ENCODE peak calls at places on chromosomes 5 and 9, in six cellular contexts. One of them, this sample, is unnamed.

GRCh38 chr9:137984005-137984404 is 106.4 kb downstream of the CACNA1B start:
- DNase-seq in ascending aorta: no peak
- DNase-seq in GM23338: no peak
- DNase-seq in RWPE1: no peak
- DNase-seq in A549: no peak
- DNase-seq in endothelial cell: no peak
- DNase-seq in this sample: no peak

GRCh38 chr5:157918811-157919742 is 60.1 kb upstream of the CLINT1 start:
- DNase-seq in RWPE1: no peak
- DNase-seq in ascending aorta: no peak
- DNase-seq in A549: no peak
- DNase-seq in endothelial cell: no peak
- DNase-seq in GM23338: no peak
- DNase-seq in this sample: no peak

GRCh38 chr5:138833726-138834480 is 41.2 kb downstream of the LRRTM2 start:
- DNase-seq in ascending aorta: no peak
- DNase-seq in GM23338: peak; percentile 46
- DNase-seq in endothelial cell: no peak
- DNase-seq in RWPE1: no peak
- DNase-seq in A549: no peak
- DNase-seq in this sample: no peak

GRCh38 chr5:52837068-52837467 is 49.4 kb downstream of the ITGA1 start:
- DNase-seq in GM23338: peak; percentile 3
- DNase-seq in A549: no peak
- DNase-seq in endothelial cell: no peak
- DNase-seq in RWPE1: no peak
- DNase-seq in ascending aorta: no peak
- DNase-seq in this sample: no peak

GRCh38 chr9:108049671-108050494 is 560.3 kb upstream of the KLF4 start:
- DNase-seq in A549: no peak
- DNase-seq in RWPE1: no peak
- DNase-seq in GM23338: no peak
- DNase-seq in endothelial cell: no peak
- DNase-seq in ascending aorta: no peak
- DNase-seq in this sample: no peak

GRCh38 chr5:40667171-40667663 is 12.5 kb upstream of the PTGER4 start:
- DNase-seq in RWPE1: no peak
- DNase-seq in endothelial cell: no peak
- DNase-seq in ascending aorta: no peak
- DNase-seq in GM23338: no peak
- DNase-seq in A549: no peak
- DNase-seq in this sample: no peak

GRCh38 chr5:153749941-153750340 is 259.5 kb downstream of the GRIA1 start:
- DNase-seq in GM23338: no peak
- DNase-seq in endothelial cell: no peak
- DNase-seq in A549: no peak
- DNase-seq in RWPE1: no peak
- DNase-seq in ascending aorta: no peak
- DNase-seq in this sample: no peak

GRCh38 chr5:156119692-156120091 is 207.3 kb upstream of the SGCD start:
- DNase-seq in endothelial cell: no peak
- DNase-seq in ascending aorta: no peak
- DNase-seq in GM23338: no peak
- DNase-seq in RWPE1: no peak
- DNase-seq in A549: no peak
- DNase-seq in this sample: no peak

GRCh38 chr9:5920860-5921328 is 30.2 kb downstream of the MLANA start:
- DNase-seq in RWPE1: no peak
- DNase-seq in ascending aorta: no peak
- DNase-seq in endothelial cell: no peak
- DNase-seq in GM23338: no peak
- DNase-seq in A549: no peak
- DNase-seq in this sample: no peak

GRCh38 chr9:112112941-112113399 is 62.1 kb downstream of the SUSD1 start:
- DNase-seq in GM23338: peak; percentile 78
- DNase-seq in endothelial cell: no peak
- DNase-seq in RWPE1: peak; percentile 86
- DNase-seq in ascending aorta: no peak
- DNase-seq in A549: peak; percentile 51
- DNase-seq in this sample: peak; percentile 53

GRCh38 chr5:14469485-14470377 is 111.9 kb upstream of the OTULINL start:
- DNase-seq in ascending aorta: no peak
- DNase-seq in RWPE1: no peak
- DNase-seq in endothelial cell: no peak
- DNase-seq in A549: no peak
- DNase-seq in GM23338: no peak
- DNase-seq in this sample: no peak

GRCh38 chr5:93578179-93578812 is 2.7 kb downstream of the NR2F1-AS1 start:
- DNase-seq in A549: no peak
- DNase-seq in endothelial cell: no peak
- DNase-seq in ascending aorta: no peak
- DNase-seq in RWPE1: no peak
- DNase-seq in GM23338: peak; percentile 30
- DNase-seq in this sample: no peak

GRCh38 chr5:178206166-178207101 is 2.1 kb downstream of the HNRNPAB start:
- DNase-seq in endothelial cell: no peak
- DNase-seq in ascending aorta: no peak
- DNase-seq in A549: no peak
- DNase-seq in GM23338: no peak
- DNase-seq in RWPE1: no peak
- DNase-seq in this sample: no peak

GRCh38 chr5:132504746-132505145 is 14.2 kb upstream of the IRF1 start:
- DNase-seq in A549: no peak
- DNase-seq in ascending aorta: no peak
- DNase-seq in endothelial cell: no peak
- DNase-seq in GM23338: no peak
- DNase-seq in RWPE1: no peak
- DNase-seq in this sample: no peak

GRCh38 chr5:164319161-164319560 is 813.7 kb downstream of the MAT2B start:
- DNase-seq in ascending aorta: no peak
- DNase-seq in RWPE1: no peak
- DNase-seq in GM23338: no peak
- DNase-seq in A549: no peak
- DNase-seq in endothelial cell: no peak
- DNase-seq in this sample: no peak

GRCh38 chr5:83718195-83718825 is 2.3 kb downstream of the HAPLN1 start:
- DNase-seq in endothelial cell: peak; percentile 48
- DNase-seq in RWPE1: peak; percentile 72
- DNase-seq in ascending aorta: no peak
- DNase-seq in GM23338: peak; percentile 90
- DNase-seq in A549: peak; percentile 62
- DNase-seq in this sample: no peak

GRCh38 chr9:132408521-132408920 is 1.5 kb upstream of the CFAP77 start:
- DNase-seq in RWPE1: no peak
- DNase-seq in A549: no peak
- DNase-seq in ascending aorta: no peak
- DNase-seq in endothelial cell: no peak
- DNase-seq in GM23338: no peak
- DNase-seq in this sample: no peak

GRCh38 chr9:80242022-80242421 is 670.3 kb downstream of the TLE4 start:
- DNase-seq in A549: no peak
- DNase-seq in GM23338: no peak
- DNase-seq in ascending aorta: no peak
- DNase-seq in RWPE1: peak; percentile 24
- DNase-seq in endothelial cell: no peak
- DNase-seq in this sample: no peak

GRCh38 chr9:125106285-125106893 is 36.9 kb downstream of the SCAI start:
- DNase-seq in RWPE1: no peak
- DNase-seq in A549: no peak
- DNase-seq in GM23338: no peak
- DNase-seq in ascending aorta: no peak
- DNase-seq in endothelial cell: no peak
- DNase-seq in this sample: no peak

GRCh38 chr5:40689442-40689841 is 9.7 kb downstream of the PTGER4 start:
- DNase-seq in ascending aorta: no peak
- DNase-seq in RWPE1: peak; percentile 87
- DNase-seq in A549: peak; percentile 79
- DNase-seq in endothelial cell: no peak
- DNase-seq in GM23338: no peak
- DNase-seq in this sample: peak; percentile 76

GRCh38 chr9:118059520-118060278 is 355.5 kb downstream of the TLR4 start:
- DNase-seq in GM23338: peak; percentile 77
- DNase-seq in ascending aorta: no peak
- DNase-seq in A549: no peak
- DNase-seq in RWPE1: peak; percentile 8
- DNase-seq in endothelial cell: peak; percentile 39
- DNase-seq in this sample: no peak

GRCh38 chr9:78029601-78030552 is 1.7 kb downstream of the GNAQ start:
- DNase-seq in ascending aorta: no peak
- DNase-seq in GM23338: peak; percentile 40
- DNase-seq in RWPE1: peak; percentile 33
- DNase-seq in endothelial cell: no peak
- DNase-seq in A549: peak; percentile 18
- DNase-seq in this sample: no peak

GRCh38 chr5:177117441-177118045 is 16.0 kb upstream of the NSD1 start:
- DNase-seq in A549: no peak
- DNase-seq in ascending aorta: no peak
- DNase-seq in endothelial cell: no peak
- DNase-seq in RWPE1: no peak
- DNase-seq in GM23338: no peak
- DNase-seq in this sample: no peak

GRCh38 chr9:84668204-84669007 is 1.1 kb upstream of the NTRK2 start:
- DNase-seq in GM23338: peak; percentile 88
- DNase-seq in ascending aorta: no peak
- DNase-seq in A549: peak; percentile 67
- DNase-seq in endothelial cell: peak; percentile 92
- DNase-seq in RWPE1: peak; percentile 83
- DNase-seq in this sample: no peak

GRCh38 chr9:114906922-114907571 is 23.3 kb downstream of the TNFSF8 start:
- DNase-seq in A549: peak; percentile 49
- DNase-seq in RWPE1: peak; percentile 56
- DNase-seq in ascending aorta: no peak
- DNase-seq in GM23338: peak; percentile 91
- DNase-seq in endothelial cell: peak; percentile 62
- DNase-seq in this sample: no peak

GRCh38 chr9:116520218-116520617 is 166.9 kb upstream of the TRIM32 start:
- DNase-seq in RWPE1: no peak
- DNase-seq in endothelial cell: no peak
- DNase-seq in ascending aorta: no peak
- DNase-seq in GM23338: no peak
- DNase-seq in A549: no peak
- DNase-seq in this sample: no peak
- TF ChIP-seq CTCF in RWPE1: no peak
- TF ChIP-seq CTCF in endothelial cell: no peak
- TF ChIP-seq CTCF in ascending aorta: no peak
- TF ChIP-seq CTCF in GM23338: no peak
- TF ChIP-seq CTCF in A549: no peak
- TF ChIP-seq CTCF in this sample: no peak

DNA sequence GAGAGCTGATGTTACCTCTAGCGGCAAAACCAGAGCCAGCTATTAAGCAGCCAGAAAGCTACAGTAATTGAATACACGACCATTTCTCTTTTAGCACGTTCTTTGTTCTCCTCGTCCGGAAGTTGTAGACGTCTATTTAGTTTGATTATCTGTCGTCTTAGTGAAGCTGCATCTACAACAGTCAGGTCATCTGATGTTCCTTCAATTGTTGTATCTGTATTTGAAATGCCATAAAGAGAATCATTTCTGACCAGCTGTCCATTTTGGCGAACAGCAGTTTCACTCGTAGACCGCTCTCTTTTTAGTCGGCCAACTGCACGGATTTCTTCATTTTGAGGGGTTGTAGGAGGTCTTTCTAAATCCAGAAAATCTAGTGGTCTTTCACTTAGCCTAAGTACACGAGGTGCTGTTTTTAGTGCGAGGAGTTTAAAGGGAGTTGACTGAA is 12.6 kb downstream of the PDE6A start:
- DNase-seq in endothelial cell: no peak
- DNase-seq in GM23338: no peak
- DNase-seq in RWPE1: no peak
- DNase-seq in ascending aorta: no peak
- DNase-seq in A549: no peak
- DNase-seq in this sample: no peak
- TF ChIP-seq CTCF in endothelial cell: no peak
- TF ChIP-seq CTCF in GM23338: no peak
- TF ChIP-seq CTCF in RWPE1: no peak
- TF ChIP-seq CTCF in ascending aorta: no peak
- TF ChIP-seq CTCF in A549: no peak
- TF ChIP-seq CTCF in this sample: no peak

GRCh38 chr9:98916660-98917059 is 27.0 kb upstream of the COL15A1 start:
- DNase-seq in ascending aorta: no peak
- DNase-seq in RWPE1: no peak
- DNase-seq in A549: no peak
- DNase-seq in GM23338: peak; percentile 73
- DNase-seq in endothelial cell: peak; percentile 39
- DNase-seq in this sample: no peak
- TF ChIP-seq CTCF in ascending aorta: no peak
- TF ChIP-seq CTCF in RWPE1: no peak
- TF ChIP-seq CTCF in A549: no peak
- TF ChIP-seq CTCF in GM23338: no peak
- TF ChIP-seq CTCF in endothelial cell: no peak
- TF ChIP-seq CTCF in this sample: no peak

DNA sequence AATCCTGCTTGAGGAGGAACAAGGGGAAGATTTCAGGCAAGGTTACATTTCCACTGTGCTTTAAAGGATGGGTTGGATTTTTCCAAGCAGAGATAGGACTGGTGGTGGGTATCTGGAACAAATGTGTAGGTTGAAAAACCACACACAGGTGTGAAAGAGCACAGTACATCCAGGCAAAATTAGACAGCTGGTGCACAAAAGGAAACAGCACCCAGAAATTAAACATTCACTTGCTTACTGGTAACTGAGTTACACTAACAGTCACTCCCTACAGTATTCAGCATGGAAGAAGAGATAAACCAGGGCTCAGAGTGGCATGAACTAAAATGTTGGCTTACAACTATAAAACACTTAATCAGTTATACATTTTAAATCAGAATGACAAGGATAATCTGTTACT is 81.5 kb upstream of the RASEF start:
- DNase-seq in RWPE1: no peak
- DNase-seq in A549: no peak
- DNase-seq in ascending aorta: no peak
- DNase-seq in endothelial cell: no peak
- DNase-seq in GM23338: no peak
- DNase-seq in this sample: no peak
- TF ChIP-seq CTCF in RWPE1: no peak
- TF ChIP-seq CTCF in A549: no peak
- TF ChIP-seq CTCF in ascending aorta: no peak
- TF ChIP-seq CTCF in endothelial cell: no peak
- TF ChIP-seq CTCF in GM23338: no peak
- TF ChIP-seq CTCF in this sample: no peak

GRCh38 chr5:171750316-171750788 is 35.3 kb upstream of the SMIM23 start:
- DNase-seq in endothelial cell: peak; percentile 7
- DNase-seq in A549: peak; percentile 16
- DNase-seq in ascending aorta: no peak
- DNase-seq in GM23338: peak; percentile 65
- DNase-seq in RWPE1: no peak
- DNase-seq in this sample: no peak
- TF ChIP-seq CTCF in endothelial cell: no peak
- TF ChIP-seq CTCF in A549: peak; percentile 16
- TF ChIP-seq CTCF in ascending aorta: no peak
- TF ChIP-seq CTCF in GM23338: peak; percentile 49
- TF ChIP-seq CTCF in RWPE1: no peak
- TF ChIP-seq CTCF in this sample: no peak

This sample was measured in keratinocyte.